ENCODE peak calls at places on chromosomes 5 and 9, in seven cellular contexts. D is right lobe of liver, H is IMR-90, W is tibial artery, G is mammary epithelial cell, O is thoracic aorta, Y is uterus. I is an unnamed sample.
A peak's percentile ranks its signal among the peaks of the same experiment; 100 is the strongest.

GRCh38 chr9:126647585-126648110 is 33.9 kb downstream of the LMX1B start:
- DNase-seq in O (no peak), W (no peak), G (no peak), H (no peak), D (no peak), Y (no peak), I (no peak)

GRCh38 chr9:108257387-108257786 is 598.4 kb downstream of the ACTL7B start:
- DNase-seq in Y (no peak), W (no peak), G (no peak), H (no peak), D (no peak), O (no peak), I (no peak)

GRCh38 chr9:124673063-124673462 is 98.0 kb downstream of the NR6A1 start:
- DNase-seq in W (no peak), O (no peak), H (no peak), Y (no peak), D (no peak), G (no peak), I (no peak)

GRCh38 chr5:149496166-149496565 is 55.1 kb downstream of the CSNK1A1 start:
- DNase-seq in W (no peak), D (no peak), H (no peak), G (no peak), O (no peak), Y (no peak), I (no peak)

GRCh38 chr5:137737349-137738256 is 1.7 kb upstream of the KLHL3 start:
- DNase-seq in Y (peak; percentile 42), D (no peak), H (peak; percentile 74), W (no peak), O (no peak), G (no peak), I (no peak)

GRCh38 chr9:71740199-71740598 is 28.1 kb downstream of the CEMIP2 start:
- DNase-seq in H (no peak), Y (no peak), W (no peak), D (no peak), O (no peak), G (no peak), I (no peak)

GRCh38 chr5:39928709-39929108 is 503.9 kb upstream of the DAB2 start:
- DNase-seq in D (no peak), Y (no peak), H (no peak), W (no peak), O (no peak), G (no peak), I (no peak)

GRCh38 chr5:151123897-151124751 is 33.5 kb downstream of the ANXA6 start:
- DNase-seq in H (peak; percentile 39), G (no peak), O (no peak), W (peak; percentile 82), D (peak; percentile 81), Y (peak; percentile 45), I (no peak)

GRCh38 chr5:622946-623522 is 10.9 kb downstream of the CEP72 start:
- DNase-seq in Y (no peak), O (no peak), H (no peak), D (peak; percentile 13), G (no peak), W (no peak), I (no peak)

GRCh38 chr5:757931-758697 is 26.4 kb downstream of the ZDHHC11B start:
- DNase-seq in D (no peak), G (no peak), H (no peak), Y (no peak), W (no peak), O (no peak), I (no peak)

GRCh38 chr9:27518809-27519208 is 5.3 kb upstream of the IFNK start:
- DNase-seq in H (no peak), W (no peak), D (no peak), O (no peak), G (peak; percentile 50), Y (no peak), I (no peak)

GRCh38 chr5:72268753-72269410 is 51.2 kb downstream of the MRPS27 start:
- DNase-seq in W (no peak), H (peak; percentile 43), D (peak; percentile 19), O (no peak), G (peak; percentile 40), Y (peak; percentile 46), I (no peak)

GRCh38 chr9:135905380-135906282 is 1.7 kb downstream of the CAMSAP1 start:
- DNase-seq in O (no peak), D (no peak), H (peak; percentile 38), G (peak; percentile 86), Y (no peak), W (no peak), I (no peak)

GRCh38 chr9:25260056-25260455 is 418.2 kb downstream of the TUSC1 start:
- DNase-seq in G (no peak), D (no peak), W (no peak), Y (no peak), H (no peak), O (no peak), I (no peak)

GRCh38 chr5:24208540-24209141 is 436.1 kb downstream of the CDH10 start:
- DNase-seq in D (no peak), O (no peak), G (no peak), W (no peak), Y (no peak), H (no peak), I (no peak)

GRCh38 chr5:132489871-132490483 is 596 bp downstream of the IRF1 start:
- DNase-seq in G (no peak), W (peak; percentile 83), O (no peak), D (peak; percentile 66), H (peak; percentile 43), Y (peak; percentile 63), I (no peak)

GRCh38 chr5:135163391-135163790 is 129.4 kb upstream of the PITX1 start:
- DNase-seq in D (no peak), W (no peak), Y (no peak), O (no peak), H (no peak), G (no peak), I (no peak)
- H3K27ac ChIP-seq in D (no peak overlapping the region), W (no peak overlapping the region), Y (no peak overlapping the region), O (no peak overlapping the region), H (no peak overlapping the region), G (no peak overlapping the region), I (no peak overlapping the region)

GRCh38 chr5:17256171-17256570 is 38.7 kb downstream of the BASP1 start:
- DNase-seq in O (no peak), G (no peak), W (no peak), Y (no peak), D (no peak), H (no peak), I (no peak)

GRCh38 chr5:17255471-17256016 is 38.1 kb downstream of the BASP1 start:
- DNase-seq in G (peak; percentile 19), Y (no peak), W (no peak), H (no peak), D (no peak), O (no peak), I (no peak)

GRCh38 chr5:17256839-17257238 is 39.4 kb downstream of the BASP1 start:
- DNase-seq in W (no peak), G (no peak), D (no peak), O (no peak), Y (no peak), H (no peak), I (no peak)

GRCh38 chr5:17248999-17249634 is 31.7 kb downstream of the BASP1 start:
- DNase-seq in Y (peak; percentile 36), G (peak; percentile 96), W (peak; percentile 69), O (no peak), H (peak; percentile 99), D (no peak), I (peak; percentile 75)

DNA sequence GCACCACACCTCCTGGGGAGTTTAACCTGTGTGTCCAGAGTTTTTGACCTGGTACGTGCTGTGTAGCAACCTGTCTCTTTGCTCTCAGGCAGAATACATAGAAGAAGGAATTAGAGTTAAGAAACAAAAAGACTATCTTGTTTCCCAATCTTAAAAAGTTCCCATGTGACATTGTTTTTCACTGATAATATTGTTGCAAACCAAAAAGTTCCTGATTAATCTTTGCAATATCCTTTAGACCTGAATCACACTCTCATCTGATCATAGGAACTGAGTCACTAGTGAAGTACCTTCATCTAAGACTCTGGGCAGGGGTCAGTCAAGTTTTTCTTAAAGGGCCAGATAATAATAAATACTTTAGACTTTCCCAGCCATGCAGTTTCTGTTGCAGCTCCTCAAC is 35.1 kb downstream of the BASP1 start:
- DNase-seq in D (no peak), W (no peak), H (peak; percentile 42), Y (no peak), O (no peak), G (peak; percentile 60), I (no peak)
- H3K4me1 ChIP-seq in D (no peaks in the 10 kb centered on the region), W (no peaks in the 10 kb centered on the region), H (peaks cover 28% of the 10 kb centered on the region), Y (no peaks in the 10 kb centered on the region), O (peaks cover 28% of the 10 kb centered on the region), G (peaks cover 51% of the 10 kb centered on the region), I (peaks cover 10% of the 10 kb centered on the region)

GRCh38 chr9:122941560-122942234 is 877 bp downstream of the RABGAP1 start:
- DNase-seq in H (peak; percentile 76), Y (no peak), D (no peak), G (peak; percentile 58), W (no peak), O (no peak), I (no peak)

GRCh38 chr9:122939611-122940010 is 1.2 kb upstream of the RABGAP1 start:
- DNase-seq in H (no peak), W (no peak), G (no peak), O (no peak), D (no peak), Y (no peak), I (no peak)

GRCh38 chr9:122936464-122936863 is 4.4 kb upstream of the RABGAP1 start:
- DNase-seq in W (no peak), O (no peak), D (no peak), H (no peak), Y (no peak), G (no peak), I (no peak)

GRCh38 chr9:122940603-122941559 is at the start of gene RABGAP1:
- DNase-seq in G (peak; percentile 97), H (peak; percentile 97), Y (peak; percentile 99), W (peak; percentile 99), O (peak; percentile 97), D (peak; percentile 100), I (peak; percentile 100)

DNA sequence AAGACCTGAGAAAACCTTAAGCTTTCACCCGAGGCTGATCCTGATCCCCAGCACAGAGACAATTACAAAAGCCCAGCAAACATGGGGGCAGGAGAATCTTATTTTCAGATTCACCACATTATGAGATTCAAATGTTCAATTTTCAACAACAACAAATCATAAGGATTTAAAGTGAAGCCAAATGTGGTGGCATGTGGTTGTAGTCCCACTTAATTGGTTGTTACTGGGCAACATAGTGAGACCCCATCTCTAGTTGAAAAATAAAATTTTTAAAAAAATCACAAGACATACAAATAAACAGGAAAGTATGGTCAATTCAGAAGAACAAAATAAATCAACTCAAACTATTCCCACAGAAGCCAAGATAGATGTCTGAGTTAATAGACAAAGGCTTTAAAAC is 3.9 kb upstream of the RABGAP1 start:
- DNase-seq in G (no peak), O (no peak), W (no peak), Y (no peak), D (no peak), H (no peak), I (no peak)
- TF ChIP-seq CTCF in G (no peak), O (no peak), W (no peak), Y (no peak), D (no peak), H (no peak), I (no peak)

DNA sequence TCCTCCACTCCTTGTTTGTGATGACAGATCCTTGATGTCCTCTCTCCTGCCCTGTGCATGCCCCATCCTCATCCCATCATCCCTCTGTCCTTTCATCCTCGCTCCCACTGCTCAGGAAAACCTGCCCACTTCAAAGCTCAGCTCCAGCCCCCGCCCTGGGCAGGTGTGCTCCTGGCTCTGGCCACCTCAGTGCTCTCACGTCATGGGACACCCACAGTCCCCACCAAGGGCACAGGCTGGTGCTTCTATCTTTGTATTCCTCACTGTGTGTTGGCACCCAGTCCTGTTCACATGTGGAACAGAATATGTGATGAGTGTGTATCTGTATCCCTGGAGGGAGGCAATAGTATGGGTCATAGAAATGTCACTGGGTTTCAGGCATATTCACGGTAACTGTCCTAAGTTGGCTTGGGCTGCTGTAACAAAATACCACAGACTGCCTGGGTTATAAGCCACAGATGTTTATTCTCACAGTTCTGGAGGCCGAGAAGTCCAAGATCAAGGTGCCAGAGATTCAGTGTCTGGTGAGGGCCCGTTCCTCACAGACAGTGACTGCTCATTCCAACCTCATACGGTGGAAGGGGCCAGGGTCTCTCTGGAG is 13.5 kb downstream of the GFPT2 start:
- DNase-seq in H (no peak), D (no peak), Y (no peak), G (no peak), W (no peak), O (no peak), I (no peak)
- H3K27ac ChIP-seq in H (no peak overlapping the region), D (no peak overlapping the region), Y (no peak overlapping the region), G (no peak overlapping the region), W (no peak overlapping the region), O (no peak overlapping the region), I (no peak overlapping the region)

I was measured in ascending aorta.